ENCODE peak calls at places on chromosomes 11 and 22, in five cellular contexts. One of them, this sample, is unnamed. For H3K36me3 and H3K9me3, the result is how much of the 10 kb centered on the place peaks cover.

GRCh38 chr11:94020777-94021615 is at the start of gene HEPHL1:
- DNase-seq in H1: no peak
- DNase-seq in body of pancreas: no peak
- DNase-seq in CD8-positive, alpha-beta T cell: no peak
- DNase-seq in pancreas: no peak
- DNase-seq in this sample: no peak

GRCh38 chr22:21447694-21448402 is 19.3 kb upstream of the TMEM191C start:
- DNase-seq in body of pancreas: peak
- DNase-seq in H1: peak
- DNase-seq in CD8-positive, alpha-beta T cell: no peak
- DNase-seq in pancreas: peak
- DNase-seq in this sample: no peak

GRCh38 chr11:78714539-78714938 is 139.9 kb upstream of the NARS2 start:
- DNase-seq in CD8-positive, alpha-beta T cell: no peak
- DNase-seq in H1: no peak
- DNase-seq in body of pancreas: no peak
- DNase-seq in pancreas: no peak
- DNase-seq in this sample: no peak

GRCh38 chr11:12245549-12245986 is 131.8 kb upstream of the PARVA start:
- DNase-seq in CD8-positive, alpha-beta T cell: no peak
- DNase-seq in body of pancreas: peak
- DNase-seq in H1: no peak
- DNase-seq in pancreas: peak
- DNase-seq in this sample: no peak

GRCh38 chr11:81492923-81493445 is 1240.7 kb downstream of the FAM181B start:
- DNase-seq in pancreas: no peak
- DNase-seq in body of pancreas: no peak
- DNase-seq in H1: no peak
- DNase-seq in CD8-positive, alpha-beta T cell: no peak
- DNase-seq in this sample: no peak

GRCh38 chr11:129694538-129694937 is 121.1 kb upstream of the TMEM45B start:
- DNase-seq in body of pancreas: no peak
- DNase-seq in CD8-positive, alpha-beta T cell: no peak
- DNase-seq in pancreas: no peak
- DNase-seq in H1: no peak
- DNase-seq in this sample: peak

GRCh38 chr11:69700278-69701140 is 3.3 kb downstream of the FGF19 start:
- DNase-seq in pancreas: peak
- DNase-seq in CD8-positive, alpha-beta T cell: no peak
- DNase-seq in body of pancreas: peak
- DNase-seq in H1: peak
- DNase-seq in this sample: peak

GRCh38 chr11:70477607-70478006 is 79.3 kb downstream of the CTTN start:
- DNase-seq in CD8-positive, alpha-beta T cell: no peak
- DNase-seq in body of pancreas: no peak
- DNase-seq in pancreas: no peak
- DNase-seq in H1: no peak
- DNase-seq in this sample: no peak

GRCh38 chr11:14547440-14547839 is 27.3 kb upstream of the PSMA1 start:
- DNase-seq in body of pancreas: no peak
- DNase-seq in H1: no peak
- DNase-seq in CD8-positive, alpha-beta T cell: no peak
- DNase-seq in pancreas: no peak
- DNase-seq in this sample: no peak

GRCh38 chr11:61509058-61510029 is 795 bp downstream of the LRRC10B start:
- DNase-seq in body of pancreas: peak
- DNase-seq in H1: peak
- DNase-seq in CD8-positive, alpha-beta T cell: peak
- DNase-seq in pancreas: peak
- DNase-seq in this sample: peak

GRCh38 chr11:819943-820649 is 1.4 kb downstream of the PNPLA2 start:
- DNase-seq in body of pancreas: peak
- DNase-seq in H1: peak
- DNase-seq in CD8-positive, alpha-beta T cell: peak
- DNase-seq in pancreas: peak
- DNase-seq in this sample: peak

GRCh38 chr11:73308963-73309960 is 1.2 kb downstream of the ARHGEF17 start:
- DNase-seq in CD8-positive, alpha-beta T cell: no peak
- DNase-seq in H1: peak
- DNase-seq in pancreas: peak
- DNase-seq in body of pancreas: peak
- DNase-seq in this sample: peak

GRCh38 chr22:19995611-19996339 is 20.8 kb downstream of the ARVCF start:
- DNase-seq in H1: no peak
- DNase-seq in CD8-positive, alpha-beta T cell: peak
- DNase-seq in body of pancreas: no peak
- DNase-seq in pancreas: no peak
- DNase-seq in this sample: peak
- H3K4me3 ChIP-seq in H1: no peak
- H3K4me3 ChIP-seq in CD8-positive, alpha-beta T cell: no peak
- H3K4me3 ChIP-seq in body of pancreas: no peak
- H3K4me3 ChIP-seq in pancreas: no peak
- H3K4me3 ChIP-seq in this sample: no peak

DNA sequence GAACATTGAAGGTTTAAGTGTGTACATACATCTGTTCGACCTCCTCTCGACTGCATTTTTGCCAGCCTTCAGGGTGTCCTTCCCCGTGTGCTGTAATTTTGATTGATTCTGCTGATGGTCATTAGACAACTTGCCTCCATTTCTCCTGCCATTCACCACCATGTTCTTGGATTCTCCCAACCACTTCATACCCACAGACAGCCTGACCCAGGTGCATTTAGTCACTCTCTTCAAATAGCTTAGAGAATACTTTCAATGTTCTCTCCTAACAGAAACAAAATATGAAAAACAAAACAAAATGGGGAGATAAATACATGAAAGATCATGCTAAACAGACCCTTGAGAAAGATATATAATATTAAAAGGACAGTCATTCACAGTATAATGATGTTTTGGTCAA is 23.2 kb downstream of the KMT5B start:
- DNase-seq in CD8-positive, alpha-beta T cell: no peak
- DNase-seq in body of pancreas: no peak
- DNase-seq in H1: no peak
- DNase-seq in pancreas: no peak
- DNase-seq in this sample: no peak
- H3K36me3 ChIP-seq in CD8-positive, alpha-beta T cell: under half
- H3K36me3 ChIP-seq in body of pancreas: under half
- H3K36me3 ChIP-seq in H1: under half
- H3K36me3 ChIP-seq in pancreas: under half
- H3K36me3 ChIP-seq in this sample: under half

GRCh38 chr22:48897638-48897954 is 930.1 kb downstream of the BRD1 start:
- DNase-seq in pancreas: no peak
- DNase-seq in CD8-positive, alpha-beta T cell: no peak
- DNase-seq in H1: no peak
- DNase-seq in body of pancreas: no peak
- DNase-seq in this sample: no peak

GRCh38 chr22:48900327-48900597 is 927.4 kb downstream of the BRD1 start:
- DNase-seq in CD8-positive, alpha-beta T cell: no peak
- DNase-seq in H1: no peak
- DNase-seq in body of pancreas: no peak
- DNase-seq in pancreas: no peak
- DNase-seq in this sample: no peak

GRCh38 chr22:48897959-48898358 is 929.7 kb downstream of the BRD1 start:
- DNase-seq in body of pancreas: no peak
- DNase-seq in H1: no peak
- DNase-seq in CD8-positive, alpha-beta T cell: no peak
- DNase-seq in pancreas: no peak
- DNase-seq in this sample: no peak

GRCh38 chr22:48899523-48900326 is 927.9 kb downstream of the BRD1 start:
- DNase-seq in body of pancreas: no peak
- DNase-seq in H1: no peak
- DNase-seq in pancreas: no peak
- DNase-seq in CD8-positive, alpha-beta T cell: no peak
- DNase-seq in this sample: no peak

DNA sequence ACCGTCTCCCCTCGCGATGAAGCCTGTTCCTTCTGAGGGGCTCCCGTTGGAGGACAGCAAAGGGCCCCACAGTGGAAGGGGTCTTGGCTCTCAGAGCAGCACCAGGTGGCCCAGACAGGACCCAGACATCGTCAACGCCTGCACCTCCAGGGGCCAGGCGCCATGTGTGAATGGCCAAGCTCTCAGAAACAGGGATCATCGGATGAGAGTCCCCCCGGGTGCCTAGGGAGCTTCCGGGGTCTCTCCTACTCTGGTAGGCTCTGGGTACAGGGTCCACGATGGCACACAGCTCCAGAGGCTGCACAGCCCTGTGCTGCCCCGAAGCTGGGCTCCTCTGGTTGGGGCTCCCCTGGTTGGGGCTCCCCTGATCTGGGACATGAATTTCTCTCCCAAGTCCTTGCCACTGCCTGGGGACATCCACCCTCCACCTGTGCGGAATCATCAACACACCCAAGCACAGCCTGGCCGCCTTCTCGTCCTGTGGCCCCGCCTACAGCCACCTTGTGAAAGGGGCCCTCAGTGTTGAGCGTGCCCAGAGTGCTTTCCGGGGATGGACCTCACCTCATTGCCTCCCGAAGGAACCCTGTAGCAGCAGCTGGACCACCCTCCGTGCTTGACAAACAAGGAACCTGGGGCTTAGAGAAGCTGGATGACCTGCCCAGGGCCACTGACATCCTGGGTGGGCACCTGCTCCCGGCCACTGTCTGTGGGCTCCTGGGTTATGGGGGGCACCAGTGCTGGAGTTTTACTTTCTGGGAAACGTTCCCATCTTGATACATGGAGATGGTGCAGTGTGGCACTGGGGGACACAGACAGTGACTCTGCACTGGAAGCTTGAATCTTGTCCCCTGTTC is 928.9 kb downstream of the BRD1 start:
- DNase-seq in CD8-positive, alpha-beta T cell: no peak
- DNase-seq in H1: no peak
- DNase-seq in pancreas: no peak
- DNase-seq in body of pancreas: no peak
- DNase-seq in this sample: no peak
- H3K9me3 ChIP-seq in CD8-positive, alpha-beta T cell: under half
- H3K9me3 ChIP-seq in H1: under half
- H3K9me3 ChIP-seq in pancreas: under half
- H3K9me3 ChIP-seq in body of pancreas: under half
- H3K9me3 ChIP-seq in this sample: under half

DNA sequence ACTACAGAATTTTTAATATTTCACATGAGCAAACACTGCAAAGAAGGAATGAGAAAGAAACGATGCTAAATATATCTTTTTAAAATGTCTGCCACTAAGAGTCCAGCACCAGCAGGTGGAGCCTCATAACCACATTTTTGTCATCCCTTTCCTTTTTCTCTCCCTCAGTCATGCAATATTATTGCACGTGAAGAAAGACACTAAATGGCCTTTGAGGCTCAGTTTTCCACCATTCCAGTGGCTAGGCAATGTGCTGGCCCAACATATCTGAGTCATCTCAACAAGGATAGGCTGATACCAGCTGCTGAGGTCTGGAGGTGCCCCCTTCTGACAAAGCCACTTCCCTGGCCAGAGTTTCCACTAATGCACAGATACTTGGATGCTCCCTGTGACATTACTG is 1.8 kb downstream of the ALKBH8 start:
- DNase-seq in body of pancreas: peak
- DNase-seq in pancreas: no peak
- DNase-seq in H1: no peak
- DNase-seq in CD8-positive, alpha-beta T cell: peak
- DNase-seq in this sample: peak
- H3K4me3 ChIP-seq in body of pancreas: no peak
- H3K4me3 ChIP-seq in pancreas: no peak
- H3K4me3 ChIP-seq in H1: no peak
- H3K4me3 ChIP-seq in CD8-positive, alpha-beta T cell: no peak
- H3K4me3 ChIP-seq in this sample: no peak

GRCh38 chr11:116866774-116867455 is 29.5 kb upstream of the APOA1 start:
- DNase-seq in H1: no peak
- DNase-seq in CD8-positive, alpha-beta T cell: no peak
- DNase-seq in body of pancreas: no peak
- DNase-seq in pancreas: no peak
- DNase-seq in this sample: no peak
- H3K36me3 ChIP-seq in H1: under half
- H3K36me3 ChIP-seq in CD8-positive, alpha-beta T cell: under half
- H3K36me3 ChIP-seq in body of pancreas: under half
- H3K36me3 ChIP-seq in pancreas: under half
- H3K36me3 ChIP-seq in this sample: under half